ENCODE peak calls at places on chromosomes 12 and 14, in six cellular contexts. One of them, this sample, is unnamed.

GRCh38 chr12:69698769-69699540 is at the start of gene BEST3:
- DNase-seq in suprapubic skin: no peak
- DNase-seq in Panc1: no peak
- DNase-seq in GM13977: no peak
- DNase-seq in foreskin fibroblast: no peak
- DNase-seq in neural progenitor cell: no peak
- DNase-seq in this sample: no peak

GRCh38 chr14:30559638-30560071 is 697 bp downstream of the G2E3 start:
- DNase-seq in suprapubic skin: no peak
- DNase-seq in Panc1: no peak
- DNase-seq in GM13977: no peak
- DNase-seq in foreskin fibroblast: no peak
- DNase-seq in neural progenitor cell: peak; percentile 75
- DNase-seq in this sample: no peak

GRCh38 chr14:103091041-103091882 is 3.3 kb upstream of the EXOC3L4 start:
- DNase-seq in suprapubic skin: no peak
- DNase-seq in Panc1: no peak
- DNase-seq in GM13977: peak; percentile 94
- DNase-seq in foreskin fibroblast: no peak
- DNase-seq in neural progenitor cell: peak; percentile 84
- DNase-seq in this sample: no peak

GRCh38 chr14:26128931-26129674 is 468.7 kb downstream of the NOVA1 start:
- DNase-seq in suprapubic skin: no peak
- DNase-seq in Panc1: no peak
- DNase-seq in GM13977: no peak
- DNase-seq in foreskin fibroblast: no peak
- DNase-seq in neural progenitor cell: no peak
- DNase-seq in this sample: no peak

GRCh38 chr12:112854344-112854743 is 52.4 kb upstream of the OAS1 start:
- DNase-seq in suprapubic skin: no peak
- DNase-seq in Panc1: no peak
- DNase-seq in GM13977: no peak
- DNase-seq in foreskin fibroblast: no peak
- DNase-seq in neural progenitor cell: no peak
- DNase-seq in this sample: no peak

GRCh38 chr12:68978678-68979077 is 45.7 kb upstream of the CPM start:
- DNase-seq in suprapubic skin: no peak
- DNase-seq in Panc1: no peak
- DNase-seq in GM13977: no peak
- DNase-seq in foreskin fibroblast: no peak
- DNase-seq in neural progenitor cell: no peak
- DNase-seq in this sample: no peak

GRCh38 chr14:103552011-103552797 is 10.3 kb downstream of the BAG5 start:
- DNase-seq in suprapubic skin: peak; percentile 80
- DNase-seq in Panc1: no peak
- DNase-seq in GM13977: no peak
- DNase-seq in foreskin fibroblast: peak; percentile 64
- DNase-seq in neural progenitor cell: no peak
- DNase-seq in this sample: no peak

GRCh38 chr12:121175383-121176119 is 34.4 kb upstream of the P2RX4 start:
- DNase-seq in suprapubic skin: no peak
- DNase-seq in Panc1: no peak
- DNase-seq in GM13977: no peak
- DNase-seq in foreskin fibroblast: peak; percentile 38
- DNase-seq in neural progenitor cell: no peak
- DNase-seq in this sample: no peak

GRCh38 chr12:106585862-106586534 is 3.2 kb downstream of the RFX4 start:
- DNase-seq in suprapubic skin: no peak
- DNase-seq in Panc1: no peak
- DNase-seq in GM13977: no peak
- DNase-seq in foreskin fibroblast: no peak
- DNase-seq in neural progenitor cell: peak; percentile 93
- DNase-seq in this sample: no peak

GRCh38 chr12:66352197-66352596 is 49.9 kb downstream of the HELB start:
- DNase-seq in suprapubic skin: no peak
- DNase-seq in Panc1: no peak
- DNase-seq in GM13977: no peak
- DNase-seq in foreskin fibroblast: no peak
- DNase-seq in neural progenitor cell: peak; percentile 58
- DNase-seq in this sample: no peak

GRCh38 chr14:91714805-91715204 is 17.1 kb downstream of the CATSPERB start:
- DNase-seq in suprapubic skin: no peak
- DNase-seq in Panc1: no peak
- DNase-seq in GM13977: no peak
- DNase-seq in foreskin fibroblast: no peak
- DNase-seq in neural progenitor cell: peak; percentile 7
- DNase-seq in this sample: no peak

GRCh38 chr12:24778486-24779304 is 170.2 kb downstream of the BCAT1 start:
- DNase-seq in suprapubic skin: no peak
- DNase-seq in Panc1: peak; percentile 10
- DNase-seq in GM13977: peak; percentile 29
- DNase-seq in foreskin fibroblast: peak; percentile 18
- DNase-seq in neural progenitor cell: peak; percentile 68
- DNase-seq in this sample: no peak

GRCh38 chr12:50506753-50507473 is 2.1 kb downstream of the DIP2B start:
- DNase-seq in suprapubic skin: no peak
- DNase-seq in Panc1: no peak
- DNase-seq in GM13977: no peak
- DNase-seq in foreskin fibroblast: no peak
- DNase-seq in neural progenitor cell: no peak
- DNase-seq in this sample: no peak

GRCh38 chr12:69509308-69509736 is 39.1 kb downstream of the FRS2 start:
- DNase-seq in suprapubic skin: no peak
- DNase-seq in Panc1: no peak
- DNase-seq in GM13977: no peak
- DNase-seq in foreskin fibroblast: peak; percentile 18
- DNase-seq in neural progenitor cell: peak; percentile 6
- DNase-seq in this sample: no peak

GRCh38 chr12:121015825-121016766 is at the start of gene C12orf43:
- DNase-seq in suprapubic skin: peak; percentile 95
- DNase-seq in Panc1: peak; percentile 68
- DNase-seq in GM13977: peak; percentile 94
- DNase-seq in foreskin fibroblast: peak; percentile 80
- DNase-seq in neural progenitor cell: peak; percentile 96
- DNase-seq in this sample: peak; percentile 95

GRCh38 chr14:71492346-71492745 is 439.9 kb upstream of the RGS6 start:
- DNase-seq in suprapubic skin: no peak
- DNase-seq in Panc1: no peak
- DNase-seq in GM13977: no peak
- DNase-seq in foreskin fibroblast: no peak
- DNase-seq in neural progenitor cell: no peak
- DNase-seq in this sample: no peak

GRCh38 chr12:126443977-126444376 is 1378.7 kb downstream of the AACS start:
- DNase-seq in suprapubic skin: no peak
- DNase-seq in Panc1: no peak
- DNase-seq in GM13977: no peak
- DNase-seq in foreskin fibroblast: no peak
- DNase-seq in neural progenitor cell: no peak
- DNase-seq in this sample: no peak

GRCh38 chr14:38469156-38469555 is 213.3 kb upstream of the CLEC14A start:
- DNase-seq in suprapubic skin: no peak
- DNase-seq in Panc1: no peak
- DNase-seq in GM13977: no peak
- DNase-seq in foreskin fibroblast: peak; percentile 67
- DNase-seq in neural progenitor cell: no peak
- DNase-seq in this sample: no peak

GRCh38 chr14:75249251-75249957 is 29.2 kb upstream of the FOS start:
- DNase-seq in suprapubic skin: no peak
- DNase-seq in Panc1: no peak
- DNase-seq in GM13977: peak; percentile 82
- DNase-seq in foreskin fibroblast: no peak
- DNase-seq in neural progenitor cell: peak; percentile 21
- DNase-seq in this sample: no peak

GRCh38 chr12:112839386-112839972 is 47.9 kb downstream of the RPH3A start:
- DNase-seq in suprapubic skin: no peak
- DNase-seq in Panc1: peak; percentile 88
- DNase-seq in GM13977: no peak
- DNase-seq in foreskin fibroblast: peak; percentile 84
- DNase-seq in neural progenitor cell: no peak
- DNase-seq in this sample: no peak

DNA sequence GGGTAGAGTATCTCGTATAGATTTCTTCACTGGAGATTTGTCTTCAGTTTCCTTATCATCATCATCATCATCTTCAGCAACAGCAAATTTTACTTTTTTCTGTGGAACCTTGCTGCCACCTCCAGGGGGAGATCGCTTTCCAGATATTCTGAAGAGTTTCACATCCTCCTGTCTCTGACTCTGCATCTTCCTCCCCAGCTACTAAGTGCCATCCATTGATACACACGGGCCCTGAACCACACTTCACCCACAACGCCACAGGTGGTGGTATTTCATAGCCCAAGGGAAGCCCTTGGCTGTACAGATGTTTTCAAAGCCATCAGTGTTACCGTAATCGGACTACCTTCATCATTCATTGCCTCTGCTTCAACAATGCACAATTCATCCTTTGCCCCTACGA is 82.2 kb downstream of the PPP2R5C start:
- DNase-seq in suprapubic skin: no peak
- DNase-seq in Panc1: no peak
- DNase-seq in GM13977: peak; percentile 55
- DNase-seq in foreskin fibroblast: no peak
- DNase-seq in neural progenitor cell: no peak
- DNase-seq in this sample: no peak
- TF ChIP-seq CTCF in suprapubic skin: peak; percentile 12
- TF ChIP-seq CTCF in Panc1: no peak
- TF ChIP-seq CTCF in GM13977: peak; percentile 63
- TF ChIP-seq CTCF in foreskin fibroblast: peak; percentile 13
- TF ChIP-seq CTCF in neural progenitor cell: peak; percentile 22
- TF ChIP-seq CTCF in this sample: no peak

DNA sequence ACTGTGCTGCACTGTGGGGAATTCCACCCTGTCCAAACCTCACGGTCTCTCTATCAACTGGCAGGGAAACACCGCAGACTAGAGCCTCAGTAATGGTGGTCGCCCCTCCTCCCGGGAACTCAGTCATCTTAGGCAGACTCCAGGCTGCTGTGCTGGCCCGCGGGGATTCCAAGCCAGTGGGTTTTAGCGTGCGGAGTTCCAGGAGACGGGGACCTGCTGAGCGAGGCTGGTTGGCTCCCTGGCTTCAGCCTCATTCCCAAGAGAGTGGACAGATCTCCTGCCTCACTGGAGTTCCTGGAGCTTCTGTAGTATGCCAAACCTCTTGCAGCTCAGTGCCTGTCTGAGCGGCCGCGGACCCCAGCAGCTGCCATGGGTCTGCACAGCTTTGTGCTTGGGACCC is 455.6 kb downstream of the CCDC91 start:
- DNase-seq in suprapubic skin: peak; percentile 43
- DNase-seq in Panc1: no peak
- DNase-seq in GM13977: no peak
- DNase-seq in foreskin fibroblast: no peak
- DNase-seq in neural progenitor cell: no peak
- DNase-seq in this sample: no peak
- TF ChIP-seq CTCF in suprapubic skin: no peak
- TF ChIP-seq CTCF in Panc1: no peak
- TF ChIP-seq CTCF in GM13977: no peak
- TF ChIP-seq CTCF in foreskin fibroblast: no peak
- TF ChIP-seq CTCF in neural progenitor cell: no peak
- TF ChIP-seq CTCF in this sample: no peak

GRCh38 chr12:14936224-14936861 is 2.0 kb downstream of the ERP27 start:
- DNase-seq in suprapubic skin: no peak
- DNase-seq in Panc1: no peak
- DNase-seq in GM13977: no peak
- DNase-seq in foreskin fibroblast: no peak
- DNase-seq in neural progenitor cell: peak; percentile 63
- DNase-seq in this sample: no peak
- TF ChIP-seq CTCF in suprapubic skin: no peak
- TF ChIP-seq CTCF in Panc1: no peak
- TF ChIP-seq CTCF in GM13977: peak; percentile 39
- TF ChIP-seq CTCF in foreskin fibroblast: peak; percentile 7
- TF ChIP-seq CTCF in neural progenitor cell: peak; percentile 57
- TF ChIP-seq CTCF in this sample: peak; percentile 19

GRCh38 chr14:59133202-59133601 is 55.3 kb upstream of the DAAM1 start:
- DNase-seq in suprapubic skin: no peak
- DNase-seq in Panc1: no peak
- DNase-seq in GM13977: no peak
- DNase-seq in foreskin fibroblast: no peak
- DNase-seq in neural progenitor cell: peak; percentile 14
- DNase-seq in this sample: no peak
- TF ChIP-seq CTCF in suprapubic skin: no peak
- TF ChIP-seq CTCF in Panc1: peak; percentile 5
- TF ChIP-seq CTCF in GM13977: peak; percentile 8
- TF ChIP-seq CTCF in foreskin fibroblast: no peak
- TF ChIP-seq CTCF in neural progenitor cell: peak; percentile 47
- TF ChIP-seq CTCF in this sample: peak; percentile 33

DNA sequence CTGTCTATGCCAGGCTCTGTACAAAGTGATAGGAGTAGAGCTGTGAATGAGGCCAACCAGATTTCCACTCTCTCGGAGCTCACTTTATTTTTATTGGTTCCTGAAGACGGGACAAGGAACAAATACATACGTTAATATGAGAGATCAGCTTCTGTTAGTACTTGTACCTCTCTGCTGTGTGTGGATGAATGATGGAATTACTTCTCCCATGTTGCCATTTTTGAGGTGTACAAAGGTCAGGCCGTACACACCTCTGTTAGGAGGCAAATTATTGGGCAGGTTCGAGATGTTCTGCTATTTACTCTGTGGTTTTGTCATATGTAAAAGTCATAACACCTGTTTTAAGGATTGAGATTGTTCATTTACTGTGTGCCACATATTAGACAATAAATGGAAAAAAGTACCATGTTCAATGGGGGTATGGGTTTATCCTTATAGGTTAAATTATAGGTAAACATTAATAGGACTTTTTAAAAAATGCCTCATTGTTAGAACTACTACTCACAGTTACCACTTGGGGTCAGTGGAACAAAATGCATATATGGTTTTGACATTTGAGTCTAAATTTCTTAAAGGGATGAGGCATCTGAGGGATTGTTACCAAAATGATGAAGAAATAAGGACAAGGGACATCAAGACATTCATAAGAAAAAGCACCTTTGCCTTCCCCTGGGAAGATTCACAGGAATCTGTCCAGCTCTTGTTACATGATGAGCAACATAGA is 26.9 kb downstream of the WBP11 start:
- DNase-seq in suprapubic skin: no peak
- DNase-seq in Panc1: no peak
- DNase-seq in GM13977: no peak
- DNase-seq in foreskin fibroblast: peak; percentile 32
- DNase-seq in neural progenitor cell: no peak
- DNase-seq in this sample: no peak
- TF ChIP-seq CTCF in suprapubic skin: no peak
- TF ChIP-seq CTCF in Panc1: peak; percentile 33
- TF ChIP-seq CTCF in GM13977: peak; percentile 35
- TF ChIP-seq CTCF in foreskin fibroblast: peak; percentile 8
- TF ChIP-seq CTCF in neural progenitor cell: peak; percentile 16
- TF ChIP-seq CTCF in this sample: peak; percentile 45

GRCh38 chr14:53792909-53793308 is 163.7 kb downstream of the BMP4 start:
- DNase-seq in suprapubic skin: no peak
- DNase-seq in Panc1: no peak
- DNase-seq in GM13977: no peak
- DNase-seq in foreskin fibroblast: no peak
- DNase-seq in neural progenitor cell: peak; percentile 8
- DNase-seq in this sample: no peak
- TF ChIP-seq CTCF in suprapubic skin: no peak
- TF ChIP-seq CTCF in Panc1: no peak
- TF ChIP-seq CTCF in GM13977: peak; percentile 10
- TF ChIP-seq CTCF in foreskin fibroblast: no peak
- TF ChIP-seq CTCF in neural progenitor cell: peak; percentile 19
- TF ChIP-seq CTCF in this sample: no peak